ENCODE peak calls at places on chromosome 13, in four cellular contexts. T is right lobe of liver; X is effector memory CD4-positive, alpha-beta T cell; G is CD8-positive, alpha-beta T cell. W is an unnamed sample. For H3K4me1, the result is how much of the 10 kb centered on the place peaks cover.

GRCh38 chr13:100630564-100630963 is 42.0 kb upstream of the GGACT start:
- DNase-seq in T (no peak), X (no peak), G (no peak), W (no peak)

GRCh38 chr13:31987071-31987470 is 44.5 kb upstream of the FRY start:
- DNase-seq in T (no peak), X (no peak), G (no peak), W (no peak)

GRCh38 chr13:75769141-75769905 is 133.2 kb downstream of the LMO7 start:
- DNase-seq in T (no peak), X (no peak), G (no peak), W (no peak)

GRCh38 chr13:91172160-91172559 is 175.3 kb upstream of the MIR17HG start:
- DNase-seq in T (no peak), X (no peak), G (no peak), W (no peak)

GRCh38 chr13:21542563-21542962 is 61.4 kb downstream of the MICU2 start:
- DNase-seq in T (no peak), X (no peak), G (no peak), W (no peak)

GRCh38 chr13:42259515-42259914 is 12.4 kb upstream of the AKAP11 start:
- DNase-seq in T (no peak), X (no peak), G (no peak), W (no peak)

GRCh38 chr13:36862002-36862706 is 43.1 kb downstream of the RFXAP start:
- DNase-seq in T (no peak), X (no peak), G (no peak), W (no peak)

GRCh38 chr13:98972627-98973026 is 5.2 kb downstream of the DOCK9 start:
- DNase-seq in T (no peak), X (no peak), G (no peak), W (no peak)

GRCh38 chr13:43085545-43085944 is 62.2 kb downstream of the DNAJC15 start:
- DNase-seq in T (no peak), X (no peak), G (no peak), W (no peak)

GRCh38 chr13:26075498-26075897 is 23.7 kb upstream of the SHISA2 start:
- DNase-seq in T (no peak), X (no peak), G (no peak), W (no peak)

GRCh38 chr13:49444517-49445395 is 682 bp downstream of the SETDB2 start:
- DNase-seq in T (no peak), X (peak), G (peak), W (peak)

GRCh38 chr13:23794267-23795161 is 94.7 kb downstream of the MIPEP start:
- DNase-seq in T (no peak), X (no peak), G (no peak), W (no peak)

GRCh38 chr13:106905380-106906259 is 337.7 kb upstream of the ARGLU1 start:
- DNase-seq in T (no peak), X (no peak), G (no peak), W (no peak)

GRCh38 chr13:102679449-102680132 is 15.3 kb downstream of the METTL21C start:
- DNase-seq in T (no peak), X (no peak), G (no peak), W (no peak)

GRCh38 chr13:43514326-43514725 is 272.4 kb downstream of the ENOX1 start:
- DNase-seq in T (no peak), X (no peak), G (no peak), W (no peak)

GRCh38 chr13:18993884-18994660 is 187.6 kb downstream of the TUBA3C start:
- DNase-seq in T (peak), X (no peak), G (no peak), W (no peak)

GRCh38 chr13:99617474-99618255 is 116.4 kb downstream of the TM9SF2 start:
- DNase-seq in T (peak), X (no peak), G (peak), W (no peak)

GRCh38 chr13:109684836-109685602 is 101.4 kb downstream of the IRS2 start:
- DNase-seq in T (peak), X (no peak), G (no peak), W (no peak)

GRCh38 chr13:75760182-75760981 is 124.3 kb downstream of the LMO7 start:
- DNase-seq in T (peak), X (no peak), G (peak), W (no peak)

GRCh38 chr13:39037880-39038568 is at the start of the genes NHLRC3 and PROSER1:
- DNase-seq in T (peak), X (peak), G (peak), W (peak)

GRCh38 chr13:74661851-74662250 is 527.6 kb upstream of the KLF12 start:
- DNase-seq in T (no peak), X (no peak), G (no peak), W (no peak)

GRCh38 chr13:71290963-71291937 is 575.8 kb downstream of the DACH1 start:
- DNase-seq in T (no peak), X (peak), G (peak), W (no peak)

GRCh38 chr13:81609335-81609734 is 1268.4 kb upstream of the SPRY2 start:
- DNase-seq in T (no peak), X (no peak), G (no peak), W (no peak)

GRCh38 chr13:92954746-92955145 is 271.9 kb upstream of the GPC6 start:
- DNase-seq in T (no peak), X (no peak), G (no peak), W (no peak)

GRCh38 chr13:110275931-110276552 is 30.9 kb downstream of the COL4A1 start:
- DNase-seq in T (no peak), X (no peak), G (no peak), W (no peak)

GRCh38 chr13:29499766-29500165 is 95.7 kb downstream of the SLC7A1 start:
- DNase-seq in T (no peak), X (no peak), G (no peak), W (no peak)

GRCh38 chr13:30738946-30739528 is 3.7 kb downstream of the ALOX5AP start:
- DNase-seq in T (no peak), X (no peak), G (no peak), W (no peak)

GRCh38 chr13:48222358-48223015 is 10.5 kb upstream of the ITM2B start:
- DNase-seq in T (peak), X (no peak), G (no peak), W (no peak)

GRCh38 chr13:94711561-94712286 is 621 bp downstream of the SOX21 start:
- DNase-seq in T (no peak), X (no peak), G (no peak), W (no peak)

GRCh38 chr13:101343128-101343787 is 73.0 kb downstream of the NALCN start:
- DNase-seq in T (no peak), X (no peak), G (no peak), W (no peak)

GRCh38 chr13:47481521-47481920 is 519.6 kb downstream of the SUCLA2 start:
- DNase-seq in T (no peak), X (no peak), G (no peak), W (no peak)

GRCh38 chr13:113448885-113449692 is 4.2 kb downstream of the ADPRHL1 start:
- DNase-seq in T (no peak), X (peak), G (peak), W (no peak)

GRCh38 chr13:101649490-101650126 is 197.1 kb downstream of the ITGBL1 start:
- DNase-seq in T (no peak), X (no peak), G (no peak), W (no peak)

GRCh38 chr13:99303863-99304521 is 3.2 kb downstream of the GPR183 start:
- DNase-seq in T (no peak), X (peak), G (peak), W (no peak)

GRCh38 chr13:99357149-99357596 is 50.0 kb upstream of the GPR183 start:
- DNase-seq in T (no peak), X (no peak), G (peak), W (no peak)

GRCh38 chr13:102948006-102948405 is 102.2 kb downstream of the ERCC5 start:
- DNase-seq in T (no peak), X (no peak), G (no peak), W (no peak)

GRCh38 chr13:110557610-110558305 is 3.8 kb downstream of the RAB20 start:
- DNase-seq in T (no peak), X (no peak), G (no peak), W (no peak)

GRCh38 chr13:33728271-33729037 is 89.5 kb upstream of the RFC3 start:
- DNase-seq in T (peak), X (no peak), G (no peak), W (no peak)

DNA sequence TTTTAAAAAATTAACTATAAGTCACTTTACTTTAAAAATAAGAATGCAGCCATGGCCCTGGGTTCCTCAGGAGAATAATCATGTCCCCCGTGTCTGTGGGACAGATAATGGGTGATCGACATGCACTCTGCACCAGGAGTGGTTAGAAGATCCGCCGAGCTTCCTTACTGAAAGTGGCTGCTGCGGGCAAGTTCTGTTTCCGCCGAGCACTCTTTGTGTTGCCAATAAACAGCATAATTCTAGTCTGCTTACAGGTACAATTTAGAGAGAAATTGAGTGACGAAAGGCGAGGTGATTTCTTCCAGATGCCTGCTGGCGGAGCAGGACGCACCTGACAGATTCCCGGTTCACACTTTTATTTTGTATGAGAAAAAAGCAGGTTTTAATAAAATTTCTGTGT is 139.0 kb downstream of the SOX1 start:
- DNase-seq in T (no peak), X (no peak), G (no peak), W (no peak)
- H3K4me1 ChIP-seq in T (under half), X (under half), G (under half), W (under half)

GRCh38 chr13:20191311-20191901 is 1.3 kb downstream of the GJB2 start:
- DNase-seq in T (peak), X (no peak), G (no peak), W (no peak)
- H3K4me1 ChIP-seq in T (under half), X (under half), G (under half), W (under half)

DNA sequence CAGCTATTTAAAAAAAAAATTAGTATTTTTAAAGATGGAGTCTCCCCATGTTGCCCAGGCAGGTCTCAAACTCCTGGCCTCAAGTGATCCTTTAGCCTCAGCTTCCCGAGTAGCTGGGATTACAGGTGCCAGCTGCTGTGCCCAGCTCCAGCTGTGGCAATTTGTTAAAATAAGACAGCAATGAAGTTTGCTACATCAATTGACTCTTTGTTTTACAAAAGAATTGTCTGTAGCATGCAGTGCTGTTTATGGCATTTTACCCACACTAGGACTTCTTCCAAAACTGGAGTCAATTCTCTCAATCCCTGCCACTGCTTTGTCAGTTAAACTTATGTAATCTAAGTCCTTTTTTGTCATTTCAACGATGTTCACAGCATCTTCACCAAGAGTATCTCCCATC is 49.3 kb downstream of the NDFIP2 start:
- DNase-seq in T (no peak), X (no peak), G (no peak), W (no peak)
- H3K4me1 ChIP-seq in T (under half), X (under half), G (under half), W (under half)

GRCh38 chr13:51638497-51638871 is 54.2 kb downstream of the WDFY2 start:
- DNase-seq in T (no peak), X (no peak), G (no peak), W (no peak)
- H3K4me1 ChIP-seq in T (under half), X (under half), G (under half), W (under half)